ENCODE peak calls at places on chromosomes 7 and 10, in five cellular contexts. P is sigmoid colon, I is OCI-LY7, F is lung, Y is A549. J is an unnamed sample.

GRCh38 chr7:51340029-51340838 is 23.6 kb upstream of the COBL start:
- DNase-seq in P (no peak), I (no peak), F (peak; percentile 43), Y (no peak), J (no peak)

GRCh38 chr10:69654376-69654775 is 24.3 kb downstream of the FAM241B start:
- DNase-seq in P (no peak), I (no peak), F (no peak), Y (no peak), J (no peak)

GRCh38 chr7:104794154-104794553 is 219.9 kb upstream of the KMT2E start:
- DNase-seq in P (no peak), I (no peak), F (no peak), Y (no peak), J (peak; percentile 15)

GRCh38 chr7:5425507-5426225 is 2.0 kb upstream of the TNRC18 start:
- DNase-seq in P (peak; percentile 89), I (no peak), F (peak; percentile 74), Y (peak; percentile 54), J (peak; percentile 96)

GRCh38 chr7:101972627-101973026 is 155.2 kb downstream of the CUX1 start:
- DNase-seq in P (no peak), I (no peak), F (no peak), Y (no peak), J (no peak)

GRCh38 chr10:98262571-98262970 is 5.4 kb downstream of the LOXL4 start:
- DNase-seq in P (no peak), I (peak; percentile 13), F (no peak), Y (no peak), J (no peak)

GRCh38 chr10:132144086-132144485 is 42.7 kb upstream of the DPYSL4 start:
- DNase-seq in P (no peak), I (no peak), F (no peak), Y (no peak), J (no peak)

GRCh38 chr10:127013696-127014095 is 108.5 kb downstream of the DOCK1 start:
- DNase-seq in P (no peak), I (no peak), F (no peak), Y (no peak), J (no peak)

GRCh38 chr7:132386249-132386681 is 190.0 kb downstream of the PLXNA4 start:
- DNase-seq in P (no peak), I (no peak), F (peak; percentile 43), Y (no peak), J (no peak)

GRCh38 chr10:104862-105565 is 30.2 kb upstream of the ZMYND11 start:
- DNase-seq in P (no peak), I (no peak), F (no peak), Y (no peak), J (no peak)

GRCh38 chr10:74502963-74503608 is 323.3 kb upstream of the KAT6B start:
- DNase-seq in P (no peak), I (no peak), F (no peak), Y (no peak), J (peak; percentile 84)

GRCh38 chr7:114341648-114342047 is 73.0 kb upstream of the FOXP2 start:
- DNase-seq in P (no peak), I (no peak), F (no peak), Y (no peak), J (no peak)

GRCh38 chr7:99386584-99387238 is 12.2 kb downstream of the ARPC1B start:
- DNase-seq in P (no peak), I (peak; percentile 70), F (no peak), Y (no peak), J (peak; percentile 64)

GRCh38 chr7:608954-609711 is 89.5 kb upstream of the PDGFA start:
- DNase-seq in P (no peak), I (no peak), F (no peak), Y (no peak), J (no peak)

GRCh38 chr10:35961501-35961900 is 319.4 kb upstream of the FZD8 start:
- DNase-seq in P (no peak), I (no peak), F (no peak), Y (no peak), J (no peak)

GRCh38 chr7:117827861-117828260 is 45.4 kb downstream of the CTTNBP2 start:
- DNase-seq in P (no peak), I (no peak), F (no peak), Y (no peak), J (peak; percentile 76)

GRCh38 chr10:61733358-61733940 is 70.7 kb downstream of the CABCOCO1 start:
- DNase-seq in P (no peak), I (peak; percentile 56), F (no peak), Y (no peak), J (peak; percentile 76)

GRCh38 chr10:74307061-74307651 is 156.1 kb downstream of the ADK start:
- DNase-seq in P (no peak), I (no peak), F (no peak), Y (no peak), J (no peak)

GRCh38 chr10:30383366-30383765 is 34.3 kb upstream of the MTPAP start:
- DNase-seq in P (no peak), I (no peak), F (no peak), Y (no peak), J (peak; percentile 33)

GRCh38 chr7:45889367-45890067 is 1.2 kb downstream of the IGFBP1 start:
- DNase-seq in P (no peak), I (no peak), F (no peak), Y (no peak), J (no peak)

GRCh38 chr10:48655426-48656240 is 29.0 kb upstream of the WDFY4 start:
- DNase-seq in P (peak; percentile 80), I (no peak), F (peak; percentile 66), Y (peak; percentile 33), J (peak; percentile 89)

GRCh38 chr7:28955723-28956607 is 2.2 kb downstream of the TRIL start:
- DNase-seq in P (peak; percentile 89), I (no peak), F (peak; percentile 83), Y (peak; percentile 33), J (peak; percentile 54)

GRCh38 chr10:43265799-43266721 is 805 bp downstream of the RASGEF1A start:
- DNase-seq in P (no peak), I (no peak), F (no peak), Y (peak; percentile 96), J (no peak)
- TF ChIP-seq CTCF in P (no peak), I (no peak), F (no peak), Y (peak; percentile 53), J (peak; percentile 10)

GRCh38 chr10:128873408-128873807 is 593.6 kb upstream of the MGMT start:
- DNase-seq in P (no peak), I (no peak), F (no peak), Y (no peak), J (no peak)

GRCh38 chr10:128875030-128875744 is 591.9 kb upstream of the MGMT start:
- DNase-seq in P (no peak), I (no peak), F (no peak), Y (no peak), J (no peak)

GRCh38 chr10:128877141-128877540 is 589.9 kb upstream of the MGMT start:
- DNase-seq in P (no peak), I (no peak), F (no peak), Y (no peak), J (no peak)

GRCh38 chr10:128877936-128878335 is 589.1 kb upstream of the MGMT start:
- DNase-seq in P (no peak), I (no peak), F (no peak), Y (no peak), J (no peak)

DNA sequence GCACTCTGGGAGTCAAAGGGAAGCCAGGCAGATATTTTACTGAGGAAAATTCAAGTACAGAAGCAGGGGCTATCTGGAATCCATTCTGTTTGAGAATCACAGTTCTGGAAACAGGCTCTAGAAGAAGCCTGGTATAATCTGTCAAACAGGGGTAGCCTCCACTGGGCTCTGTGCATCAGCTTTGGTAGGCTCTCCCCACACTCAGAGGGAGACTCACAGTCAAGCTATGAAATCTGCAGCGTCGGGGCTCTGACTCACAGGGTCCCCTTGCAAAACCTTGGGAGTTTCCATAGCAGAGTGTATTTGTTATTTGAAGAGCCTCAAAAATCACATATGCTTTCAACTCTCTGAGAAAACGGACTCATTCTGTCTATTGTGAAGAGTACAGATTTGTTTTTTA is 591.1 kb upstream of the MGMT start:
- DNase-seq in P (peak; percentile 77), I (no peak), F (no peak), Y (no peak), J (peak; percentile 3)
- H3K4me3 ChIP-seq in P (no peak overlapping the region), I (no peak overlapping the region), F (no peak overlapping the region), Y (no peak overlapping the region), J (no peak overlapping the region)

GRCh38 chr7:148575640-148576411 is 14.7 kb upstream of the C7orf33 start:
- DNase-seq in P (peak; percentile 75), I (peak; percentile 74), F (peak; percentile 64), Y (peak; percentile 46), J (peak; percentile 43)

GRCh38 chr7:148584154-148584827 is 6.3 kb upstream of the C7orf33 start:
- DNase-seq in P (no peak), I (no peak), F (no peak), Y (no peak), J (no peak)

GRCh38 chr7:148587076-148587475 is 3.5 kb upstream of the C7orf33 start:
- DNase-seq in P (no peak), I (no peak), F (no peak), Y (no peak), J (no peak)

GRCh38 chr7:148585399-148585798 is 5.2 kb upstream of the C7orf33 start:
- DNase-seq in P (no peak), I (no peak), F (no peak), Y (no peak), J (no peak)

DNA sequence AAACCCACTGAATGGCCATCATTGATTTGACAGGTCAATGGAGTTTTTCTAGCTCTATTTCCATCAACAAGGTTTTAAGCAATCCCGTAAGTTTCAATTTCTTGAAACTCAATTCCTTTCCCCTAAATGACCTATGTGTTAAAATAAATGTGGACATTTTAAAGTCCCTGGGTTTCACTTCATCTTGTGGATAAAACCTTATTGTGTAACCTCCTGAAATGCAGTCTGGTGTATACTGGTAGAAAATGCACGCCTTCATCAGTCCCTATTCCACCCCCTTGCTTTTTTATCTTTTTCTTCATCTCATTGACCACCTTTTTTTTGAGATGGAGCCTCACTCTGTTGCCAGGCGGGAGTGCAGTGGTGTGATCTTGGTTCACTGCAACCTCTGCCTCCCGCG is 8.9 kb upstream of the C7orf33 start:
- DNase-seq in P (no peak), I (no peak), F (no peak), Y (no peak), J (no peak)
- TF ChIP-seq CTCF in P (no peak), I (no peak), F (no peak), Y (no peak), J (no peak)

GRCh38 chr7:81691199-81691821 is 78.5 kb downstream of the HGF start:
- DNase-seq in P (no peak), I (no peak), F (no peak), Y (no peak), J (peak; percentile 73)

GRCh38 chr7:81693894-81694293 is 76.0 kb downstream of the HGF start:
- DNase-seq in P (no peak), I (no peak), F (no peak), Y (no peak), J (no peak)

GRCh38 chr7:81690688-81691087 is 79.2 kb downstream of the HGF start:
- DNase-seq in P (no peak), I (no peak), F (no peak), Y (no peak), J (no peak)

GRCh38 chr7:81692146-81692905 is 77.5 kb downstream of the HGF start:
- DNase-seq in P (no peak), I (no peak), F (no peak), Y (no peak), J (peak; percentile 91)

DNA sequence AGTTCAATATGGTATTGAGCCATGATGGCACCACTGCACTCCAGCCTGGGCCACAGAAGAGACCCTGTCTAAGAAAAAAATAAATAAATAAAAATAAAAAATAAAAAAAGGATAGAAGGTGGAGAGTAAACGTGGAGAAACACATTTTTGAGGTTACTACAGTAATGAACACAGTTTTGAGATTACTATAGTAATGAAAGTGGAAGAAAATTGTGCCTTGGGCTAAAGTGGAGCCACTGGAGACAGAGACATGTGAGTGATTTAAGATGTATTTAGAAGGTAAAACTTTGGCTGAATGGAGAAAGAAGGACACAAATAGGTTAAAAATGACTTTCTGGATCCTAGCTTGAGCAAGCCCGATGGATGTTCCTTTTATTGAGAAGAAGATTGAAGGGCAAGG is 76.8 kb downstream of the HGF start:
- DNase-seq in P (no peak), I (no peak), F (no peak), Y (no peak), J (no peak)
- H3K4me3 ChIP-seq in P (no peak overlapping the region), I (no peak overlapping the region), F (no peak overlapping the region), Y (no peak overlapping the region), J (no peak overlapping the region)